ENCODE peak calls at places on chromosomes 1 and 21, in six cellular contexts. One of them, this sample, is unnamed.

GRCh38 chr1:29639741-29640427 is 403.6 kb downstream of the PTPRU start:
- DNase-seq in stimulated activated CD4-positive, alpha-beta T cell treated with anti-CD3 and anti-CD28 coated beads, TNF-alpha, amount 100 ng/mL, for 4 hours: no peak
- DNase-seq in activated CD8-positive, alpha-beta memory T cell treated with anti-CD3 and anti-CD28 coated beads for 24 hours: peak
- DNase-seq in WTC11: no peak
- DNase-seq in Peyer's patch: no peak
- DNase-seq in NCI-H510A treated with DMSO at 0.1 percent for 48 hours: no peak
- DNase-seq in this sample: no peak

GRCh38 chr1:161098161-161099068 is at the start of gene KLHDC9:
- DNase-seq in WTC11: peak
- DNase-seq in activated CD8-positive, alpha-beta memory T cell treated with anti-CD3 and anti-CD28 coated beads for 24 hours: peak
- DNase-seq in Peyer's patch: peak
- DNase-seq in NCI-H510A treated with DMSO at 0.1 percent for 48 hours: peak
- DNase-seq in stimulated activated CD4-positive, alpha-beta T cell treated with anti-CD3 and anti-CD28 coated beads, TNF-alpha, amount 100 ng/mL, for 4 hours: no peak
- DNase-seq in this sample: peak

GRCh38 chr21:20016431-20017005 is 981.7 kb upstream of the NCAM2 start:
- DNase-seq in activated CD8-positive, alpha-beta memory T cell treated with anti-CD3 and anti-CD28 coated beads for 24 hours: no peak
- DNase-seq in stimulated activated CD4-positive, alpha-beta T cell treated with anti-CD3 and anti-CD28 coated beads, TNF-alpha, amount 100 ng/mL, for 4 hours: no peak
- DNase-seq in NCI-H510A treated with DMSO at 0.1 percent for 48 hours: no peak
- DNase-seq in Peyer's patch: no peak
- DNase-seq in WTC11: no peak
- DNase-seq in this sample: no peak

GRCh38 chr1:61481313-61481712 is 243.6 kb downstream of the TM2D1 start:
- DNase-seq in WTC11: no peak
- DNase-seq in Peyer's patch: no peak
- DNase-seq in stimulated activated CD4-positive, alpha-beta T cell treated with anti-CD3 and anti-CD28 coated beads, TNF-alpha, amount 100 ng/mL, for 4 hours: no peak
- DNase-seq in activated CD8-positive, alpha-beta memory T cell treated with anti-CD3 and anti-CD28 coated beads for 24 hours: no peak
- DNase-seq in NCI-H510A treated with DMSO at 0.1 percent for 48 hours: no peak
- DNase-seq in this sample: no peak

GRCh38 chr1:228540161-228540917 is 53.2 kb downstream of the RNF187 start:
- DNase-seq in WTC11: no peak
- DNase-seq in activated CD8-positive, alpha-beta memory T cell treated with anti-CD3 and anti-CD28 coated beads for 24 hours: no peak
- DNase-seq in NCI-H510A treated with DMSO at 0.1 percent for 48 hours: no peak
- DNase-seq in Peyer's patch: no peak
- DNase-seq in stimulated activated CD4-positive, alpha-beta T cell treated with anti-CD3 and anti-CD28 coated beads, TNF-alpha, amount 100 ng/mL, for 4 hours: no peak
- DNase-seq in this sample: no peak

GRCh38 chr1:41880951-41881885 is 37.5 kb downstream of the HIVEP3 start:
- DNase-seq in stimulated activated CD4-positive, alpha-beta T cell treated with anti-CD3 and anti-CD28 coated beads, TNF-alpha, amount 100 ng/mL, for 4 hours: no peak
- DNase-seq in WTC11: no peak
- DNase-seq in Peyer's patch: no peak
- DNase-seq in NCI-H510A treated with DMSO at 0.1 percent for 48 hours: no peak
- DNase-seq in activated CD8-positive, alpha-beta memory T cell treated with anti-CD3 and anti-CD28 coated beads for 24 hours: no peak
- DNase-seq in this sample: no peak

GRCh38 chr1:44413740-44414139 is 8.7 kb downstream of the RNF220 start:
- DNase-seq in WTC11: no peak
- DNase-seq in Peyer's patch: no peak
- DNase-seq in activated CD8-positive, alpha-beta memory T cell treated with anti-CD3 and anti-CD28 coated beads for 24 hours: no peak
- DNase-seq in NCI-H510A treated with DMSO at 0.1 percent for 48 hours: no peak
- DNase-seq in stimulated activated CD4-positive, alpha-beta T cell treated with anti-CD3 and anti-CD28 coated beads, TNF-alpha, amount 100 ng/mL, for 4 hours: no peak
- DNase-seq in this sample: no peak

GRCh38 chr1:150572918-150573647 is 6.3 kb downstream of the MCL1 start:
- DNase-seq in Peyer's patch: no peak
- DNase-seq in NCI-H510A treated with DMSO at 0.1 percent for 48 hours: no peak
- DNase-seq in stimulated activated CD4-positive, alpha-beta T cell treated with anti-CD3 and anti-CD28 coated beads, TNF-alpha, amount 100 ng/mL, for 4 hours: no peak
- DNase-seq in activated CD8-positive, alpha-beta memory T cell treated with anti-CD3 and anti-CD28 coated beads for 24 hours: no peak
- DNase-seq in WTC11: no peak
- DNase-seq in this sample: no peak

GRCh38 chr1:99648107-99648506 is 2.2 kb downstream of the PALMD start:
- DNase-seq in WTC11: peak
- DNase-seq in activated CD8-positive, alpha-beta memory T cell treated with anti-CD3 and anti-CD28 coated beads for 24 hours: no peak
- DNase-seq in Peyer's patch: no peak
- DNase-seq in NCI-H510A treated with DMSO at 0.1 percent for 48 hours: no peak
- DNase-seq in stimulated activated CD4-positive, alpha-beta T cell treated with anti-CD3 and anti-CD28 coated beads, TNF-alpha, amount 100 ng/mL, for 4 hours: no peak
- DNase-seq in this sample: peak

GRCh38 chr1:42756956-42757891 is 9.6 kb downstream of the P3H1 start:
- DNase-seq in stimulated activated CD4-positive, alpha-beta T cell treated with anti-CD3 and anti-CD28 coated beads, TNF-alpha, amount 100 ng/mL, for 4 hours: no peak
- DNase-seq in NCI-H510A treated with DMSO at 0.1 percent for 48 hours: peak
- DNase-seq in WTC11: no peak
- DNase-seq in Peyer's patch: no peak
- DNase-seq in activated CD8-positive, alpha-beta memory T cell treated with anti-CD3 and anti-CD28 coated beads for 24 hours: no peak
- DNase-seq in this sample: peak

GRCh38 chr21:42039911-42040351 is 29.8 kb upstream of the ZBTB21 start:
- DNase-seq in stimulated activated CD4-positive, alpha-beta T cell treated with anti-CD3 and anti-CD28 coated beads, TNF-alpha, amount 100 ng/mL, for 4 hours: no peak
- DNase-seq in Peyer's patch: no peak
- DNase-seq in activated CD8-positive, alpha-beta memory T cell treated with anti-CD3 and anti-CD28 coated beads for 24 hours: no peak
- DNase-seq in WTC11: no peak
- DNase-seq in NCI-H510A treated with DMSO at 0.1 percent for 48 hours: peak
- DNase-seq in this sample: no peak

GRCh38 chr1:26408604-26409003 is 2.0 kb upstream of the LIN28A start:
- DNase-seq in activated CD8-positive, alpha-beta memory T cell treated with anti-CD3 and anti-CD28 coated beads for 24 hours: peak
- DNase-seq in stimulated activated CD4-positive, alpha-beta T cell treated with anti-CD3 and anti-CD28 coated beads, TNF-alpha, amount 100 ng/mL, for 4 hours: peak
- DNase-seq in Peyer's patch: peak
- DNase-seq in NCI-H510A treated with DMSO at 0.1 percent for 48 hours: no peak
- DNase-seq in WTC11: peak
- DNase-seq in this sample: no peak

GRCh38 chr1:10979483-10979920 is 33.0 kb upstream of the TARDBP start:
- DNase-seq in Peyer's patch: no peak
- DNase-seq in WTC11: no peak
- DNase-seq in activated CD8-positive, alpha-beta memory T cell treated with anti-CD3 and anti-CD28 coated beads for 24 hours: no peak
- DNase-seq in NCI-H510A treated with DMSO at 0.1 percent for 48 hours: no peak
- DNase-seq in stimulated activated CD4-positive, alpha-beta T cell treated with anti-CD3 and anti-CD28 coated beads, TNF-alpha, amount 100 ng/mL, for 4 hours: no peak
- DNase-seq in this sample: no peak

GRCh38 chr1:61654067-61654466 is 70.9 kb downstream of the TM2D1 start:
- DNase-seq in activated CD8-positive, alpha-beta memory T cell treated with anti-CD3 and anti-CD28 coated beads for 24 hours: no peak
- DNase-seq in Peyer's patch: no peak
- DNase-seq in NCI-H510A treated with DMSO at 0.1 percent for 48 hours: no peak
- DNase-seq in WTC11: no peak
- DNase-seq in stimulated activated CD4-positive, alpha-beta T cell treated with anti-CD3 and anti-CD28 coated beads, TNF-alpha, amount 100 ng/mL, for 4 hours: no peak
- DNase-seq in this sample: no peak

GRCh38 chr1:33298623-33299277 is 22.1 kb downstream of the A3GALT2 start:
- DNase-seq in WTC11: peak
- DNase-seq in Peyer's patch: peak
- DNase-seq in stimulated activated CD4-positive, alpha-beta T cell treated with anti-CD3 and anti-CD28 coated beads, TNF-alpha, amount 100 ng/mL, for 4 hours: peak
- DNase-seq in activated CD8-positive, alpha-beta memory T cell treated with anti-CD3 and anti-CD28 coated beads for 24 hours: peak
- DNase-seq in NCI-H510A treated with DMSO at 0.1 percent for 48 hours: peak
- DNase-seq in this sample: no peak

GRCh38 chr21:46551636-46552241 is 53.1 kb downstream of the S100B start:
- DNase-seq in stimulated activated CD4-positive, alpha-beta T cell treated with anti-CD3 and anti-CD28 coated beads, TNF-alpha, amount 100 ng/mL, for 4 hours: no peak
- DNase-seq in NCI-H510A treated with DMSO at 0.1 percent for 48 hours: no peak
- DNase-seq in activated CD8-positive, alpha-beta memory T cell treated with anti-CD3 and anti-CD28 coated beads for 24 hours: peak
- DNase-seq in WTC11: peak
- DNase-seq in Peyer's patch: peak
- DNase-seq in this sample: no peak

GRCh38 chr1:6601865-6602668 is 602 bp downstream of the KLHL21 start:
- DNase-seq in activated CD8-positive, alpha-beta memory T cell treated with anti-CD3 and anti-CD28 coated beads for 24 hours: peak
- DNase-seq in NCI-H510A treated with DMSO at 0.1 percent for 48 hours: peak
- DNase-seq in stimulated activated CD4-positive, alpha-beta T cell treated with anti-CD3 and anti-CD28 coated beads, TNF-alpha, amount 100 ng/mL, for 4 hours: no peak
- DNase-seq in WTC11: peak
- DNase-seq in Peyer's patch: peak
- DNase-seq in this sample: peak

GRCh38 chr21:34635307-34635706 is 20.4 kb upstream of the RCAN1 start:
- DNase-seq in stimulated activated CD4-positive, alpha-beta T cell treated with anti-CD3 and anti-CD28 coated beads, TNF-alpha, amount 100 ng/mL, for 4 hours: no peak
- DNase-seq in WTC11: peak
- DNase-seq in Peyer's patch: no peak
- DNase-seq in NCI-H510A treated with DMSO at 0.1 percent for 48 hours: no peak
- DNase-seq in activated CD8-positive, alpha-beta memory T cell treated with anti-CD3 and anti-CD28 coated beads for 24 hours: no peak
- DNase-seq in this sample: no peak

GRCh38 chr1:97461782-97462181 is 459.1 kb downstream of the DPYD start:
- DNase-seq in NCI-H510A treated with DMSO at 0.1 percent for 48 hours: peak
- DNase-seq in activated CD8-positive, alpha-beta memory T cell treated with anti-CD3 and anti-CD28 coated beads for 24 hours: no peak
- DNase-seq in stimulated activated CD4-positive, alpha-beta T cell treated with anti-CD3 and anti-CD28 coated beads, TNF-alpha, amount 100 ng/mL, for 4 hours: no peak
- DNase-seq in Peyer's patch: no peak
- DNase-seq in WTC11: no peak
- DNase-seq in this sample: peak

GRCh38 chr21:36104306-36105300 is 30.3 kb upstream of the CBR3 start:
- DNase-seq in stimulated activated CD4-positive, alpha-beta T cell treated with anti-CD3 and anti-CD28 coated beads, TNF-alpha, amount 100 ng/mL, for 4 hours: peak
- DNase-seq in activated CD8-positive, alpha-beta memory T cell treated with anti-CD3 and anti-CD28 coated beads for 24 hours: peak
- DNase-seq in NCI-H510A treated with DMSO at 0.1 percent for 48 hours: no peak
- DNase-seq in Peyer's patch: peak
- DNase-seq in WTC11: peak
- DNase-seq in this sample: no peak

GRCh38 chr21:17542371-17542992 is 29.6 kb downstream of the CXADR start:
- DNase-seq in NCI-H510A treated with DMSO at 0.1 percent for 48 hours: peak
- DNase-seq in WTC11: no peak
- DNase-seq in activated CD8-positive, alpha-beta memory T cell treated with anti-CD3 and anti-CD28 coated beads for 24 hours: no peak
- DNase-seq in stimulated activated CD4-positive, alpha-beta T cell treated with anti-CD3 and anti-CD28 coated beads, TNF-alpha, amount 100 ng/mL, for 4 hours: no peak
- DNase-seq in Peyer's patch: no peak
- DNase-seq in this sample: peak

GRCh38 chr21:37374026-37374425 is 7.5 kb downstream of the DYRK1A start:
- DNase-seq in stimulated activated CD4-positive, alpha-beta T cell treated with anti-CD3 and anti-CD28 coated beads, TNF-alpha, amount 100 ng/mL, for 4 hours: no peak
- DNase-seq in activated CD8-positive, alpha-beta memory T cell treated with anti-CD3 and anti-CD28 coated beads for 24 hours: no peak
- DNase-seq in WTC11: no peak
- DNase-seq in NCI-H510A treated with DMSO at 0.1 percent for 48 hours: no peak
- DNase-seq in Peyer's patch: no peak
- DNase-seq in this sample: no peak

GRCh38 chr21:30623362-30623761 is 2.9 kb downstream of the KRTAP20-4 start:
- DNase-seq in stimulated activated CD4-positive, alpha-beta T cell treated with anti-CD3 and anti-CD28 coated beads, TNF-alpha, amount 100 ng/mL, for 4 hours: no peak
- DNase-seq in WTC11: no peak
- DNase-seq in activated CD8-positive, alpha-beta memory T cell treated with anti-CD3 and anti-CD28 coated beads for 24 hours: no peak
- DNase-seq in Peyer's patch: no peak
- DNase-seq in NCI-H510A treated with DMSO at 0.1 percent for 48 hours: no peak
- DNase-seq in this sample: no peak

GRCh38 chr1:210446479-210446878 is 117.8 kb downstream of the HHAT start:
- DNase-seq in Peyer's patch: peak
- DNase-seq in WTC11: no peak
- DNase-seq in activated CD8-positive, alpha-beta memory T cell treated with anti-CD3 and anti-CD28 coated beads for 24 hours: peak
- DNase-seq in stimulated activated CD4-positive, alpha-beta T cell treated with anti-CD3 and anti-CD28 coated beads, TNF-alpha, amount 100 ng/mL, for 4 hours: peak
- DNase-seq in NCI-H510A treated with DMSO at 0.1 percent for 48 hours: peak
- DNase-seq in this sample: no peak

GRCh38 chr1:201675143-201675542 is 136.2 kb downstream of the NAV1 start:
- DNase-seq in Peyer's patch: no peak
- DNase-seq in WTC11: no peak
- DNase-seq in activated CD8-positive, alpha-beta memory T cell treated with anti-CD3 and anti-CD28 coated beads for 24 hours: no peak
- DNase-seq in NCI-H510A treated with DMSO at 0.1 percent for 48 hours: no peak
- DNase-seq in stimulated activated CD4-positive, alpha-beta T cell treated with anti-CD3 and anti-CD28 coated beads, TNF-alpha, amount 100 ng/mL, for 4 hours: no peak
- DNase-seq in this sample: no peak

GRCh38 chr1:41588334-41588875 is 103.9 kb upstream of the EDN2 start:
- DNase-seq in WTC11: no peak
- DNase-seq in NCI-H510A treated with DMSO at 0.1 percent for 48 hours: no peak
- DNase-seq in Peyer's patch: no peak
- DNase-seq in stimulated activated CD4-positive, alpha-beta T cell treated with anti-CD3 and anti-CD28 coated beads, TNF-alpha, amount 100 ng/mL, for 4 hours: no peak
- DNase-seq in activated CD8-positive, alpha-beta memory T cell treated with anti-CD3 and anti-CD28 coated beads for 24 hours: no peak
- DNase-seq in this sample: no peak

GRCh38 chr1:175504875-175505555 is 238.4 kb downstream of the TNR start:
- DNase-seq in WTC11: peak
- DNase-seq in stimulated activated CD4-positive, alpha-beta T cell treated with anti-CD3 and anti-CD28 coated beads, TNF-alpha, amount 100 ng/mL, for 4 hours: no peak
- DNase-seq in activated CD8-positive, alpha-beta memory T cell treated with anti-CD3 and anti-CD28 coated beads for 24 hours: no peak
- DNase-seq in Peyer's patch: no peak
- DNase-seq in NCI-H510A treated with DMSO at 0.1 percent for 48 hours: no peak
- DNase-seq in this sample: no peak

GRCh38 chr1:110726755-110727154 is 52.0 kb upstream of the KCNA3 start:
- DNase-seq in WTC11: no peak
- DNase-seq in Peyer's patch: no peak
- DNase-seq in activated CD8-positive, alpha-beta memory T cell treated with anti-CD3 and anti-CD28 coated beads for 24 hours: no peak
- DNase-seq in NCI-H510A treated with DMSO at 0.1 percent for 48 hours: no peak
- DNase-seq in stimulated activated CD4-positive, alpha-beta T cell treated with anti-CD3 and anti-CD28 coated beads, TNF-alpha, amount 100 ng/mL, for 4 hours: no peak
- DNase-seq in this sample: no peak

GRCh38 chr1:236394016-236394481 is at the start of gene EDARADD:
- DNase-seq in WTC11: no peak
- DNase-seq in Peyer's patch: no peak
- DNase-seq in activated CD8-positive, alpha-beta memory T cell treated with anti-CD3 and anti-CD28 coated beads for 24 hours: peak
- DNase-seq in NCI-H510A treated with DMSO at 0.1 percent for 48 hours: no peak
- DNase-seq in stimulated activated CD4-positive, alpha-beta T cell treated with anti-CD3 and anti-CD28 coated beads, TNF-alpha, amount 100 ng/mL, for 4 hours: no peak
- DNase-seq in this sample: no peak

GRCh38 chr1:97365026-97365425 is 555.8 kb downstream of the DPYD start:
- DNase-seq in NCI-H510A treated with DMSO at 0.1 percent for 48 hours: no peak
- DNase-seq in WTC11: no peak
- DNase-seq in activated CD8-positive, alpha-beta memory T cell treated with anti-CD3 and anti-CD28 coated beads for 24 hours: no peak
- DNase-seq in Peyer's patch: no peak
- DNase-seq in stimulated activated CD4-positive, alpha-beta T cell treated with anti-CD3 and anti-CD28 coated beads, TNF-alpha, amount 100 ng/mL, for 4 hours: no peak
- DNase-seq in this sample: no peak

GRCh38 chr1:201739054-201739453 is 89.9 kb upstream of the IPO9 start:
- DNase-seq in NCI-H510A treated with DMSO at 0.1 percent for 48 hours: peak
- DNase-seq in activated CD8-positive, alpha-beta memory T cell treated with anti-CD3 and anti-CD28 coated beads for 24 hours: no peak
- DNase-seq in stimulated activated CD4-positive, alpha-beta T cell treated with anti-CD3 and anti-CD28 coated beads, TNF-alpha, amount 100 ng/mL, for 4 hours: no peak
- DNase-seq in Peyer's patch: no peak
- DNase-seq in WTC11: no peak
- DNase-seq in this sample: peak

GRCh38 chr1:116738673-116739370 is 15.4 kb upstream of the CD2 start:
- DNase-seq in Peyer's patch: peak
- DNase-seq in activated CD8-positive, alpha-beta memory T cell treated with anti-CD3 and anti-CD28 coated beads for 24 hours: peak
- DNase-seq in WTC11: no peak
- DNase-seq in NCI-H510A treated with DMSO at 0.1 percent for 48 hours: no peak
- DNase-seq in stimulated activated CD4-positive, alpha-beta T cell treated with anti-CD3 and anti-CD28 coated beads, TNF-alpha, amount 100 ng/mL, for 4 hours: peak
- DNase-seq in this sample: no peak

GRCh38 chr1:59506952-59507351 is 210.1 kb downstream of the FGGY start:
- DNase-seq in WTC11: no peak
- DNase-seq in NCI-H510A treated with DMSO at 0.1 percent for 48 hours: peak
- DNase-seq in Peyer's patch: peak
- DNase-seq in stimulated activated CD4-positive, alpha-beta T cell treated with anti-CD3 and anti-CD28 coated beads, TNF-alpha, amount 100 ng/mL, for 4 hours: no peak
- DNase-seq in activated CD8-positive, alpha-beta memory T cell treated with anti-CD3 and anti-CD28 coated beads for 24 hours: no peak
- DNase-seq in this sample: no peak

GRCh38 chr1:53617382-53618217 is 121.4 kb downstream of the GLIS1 start:
- DNase-seq in activated CD8-positive, alpha-beta memory T cell treated with anti-CD3 and anti-CD28 coated beads for 24 hours: no peak
- DNase-seq in stimulated activated CD4-positive, alpha-beta T cell treated with anti-CD3 and anti-CD28 coated beads, TNF-alpha, amount 100 ng/mL, for 4 hours: no peak
- DNase-seq in WTC11: no peak
- DNase-seq in NCI-H510A treated with DMSO at 0.1 percent for 48 hours: no peak
- DNase-seq in Peyer's patch: no peak
- DNase-seq in this sample: no peak

GRCh38 chr1:47508900-47509488 is 71.2 kb downstream of the FOXD2 start:
- DNase-seq in Peyer's patch: no peak
- DNase-seq in NCI-H510A treated with DMSO at 0.1 percent for 48 hours: no peak
- DNase-seq in stimulated activated CD4-positive, alpha-beta T cell treated with anti-CD3 and anti-CD28 coated beads, TNF-alpha, amount 100 ng/mL, for 4 hours: no peak
- DNase-seq in WTC11: no peak
- DNase-seq in activated CD8-positive, alpha-beta memory T cell treated with anti-CD3 and anti-CD28 coated beads for 24 hours: no peak
- DNase-seq in this sample: no peak

GRCh38 chr1:97384294-97384952 is 536.4 kb downstream of the DPYD start:
- DNase-seq in NCI-H510A treated with DMSO at 0.1 percent for 48 hours: no peak
- DNase-seq in stimulated activated CD4-positive, alpha-beta T cell treated with anti-CD3 and anti-CD28 coated beads, TNF-alpha, amount 100 ng/mL, for 4 hours: no peak
- DNase-seq in WTC11: no peak
- DNase-seq in Peyer's patch: no peak
- DNase-seq in activated CD8-positive, alpha-beta memory T cell treated with anti-CD3 and anti-CD28 coated beads for 24 hours: no peak
- DNase-seq in this sample: no peak

GRCh38 chr1:119254067-119254720 is 113.7 kb upstream of the WARS2 start:
- DNase-seq in NCI-H510A treated with DMSO at 0.1 percent for 48 hours: no peak
- DNase-seq in activated CD8-positive, alpha-beta memory T cell treated with anti-CD3 and anti-CD28 coated beads for 24 hours: no peak
- DNase-seq in Peyer's patch: no peak
- DNase-seq in stimulated activated CD4-positive, alpha-beta T cell treated with anti-CD3 and anti-CD28 coated beads, TNF-alpha, amount 100 ng/mL, for 4 hours: no peak
- DNase-seq in WTC11: no peak
- DNase-seq in this sample: no peak

GRCh38 chr1:19811206-19811851 is 3.8 kb downstream of the RNF186 start:
- DNase-seq in activated CD8-positive, alpha-beta memory T cell treated with anti-CD3 and anti-CD28 coated beads for 24 hours: peak
- DNase-seq in NCI-H510A treated with DMSO at 0.1 percent for 48 hours: peak
- DNase-seq in Peyer's patch: peak
- DNase-seq in stimulated activated CD4-positive, alpha-beta T cell treated with anti-CD3 and anti-CD28 coated beads, TNF-alpha, amount 100 ng/mL, for 4 hours: no peak
- DNase-seq in WTC11: peak
- DNase-seq in this sample: no peak